ENCODE peak calls at places on chromosomes 2 and 18, in nine cellular contexts. U is cardiac muscle cell, N is NB4, R is foreskin fibroblast, O is upper lobe of left lung, X is mammary epithelial cell, E is A549, B is ovary, L is GM12865. I is an unnamed sample.
A peak's percentile ranks its signal among the peaks of the same experiment; 100 is the strongest.

GRCh38 chr18:34956663-34957062 is 84.5 kb upstream of the MAPRE2 start:
- DNase-seq in U (no peak), N (no peak), R (no peak), O (no peak), X (no peak), E (no peak), B (no peak), L (no peak), I (no peak)

GRCh38 chr2:174673876-174674275 is 76.3 kb upstream of the WIPF1 start:
- DNase-seq in U (no peak), N (no peak), R (no peak), O (no peak), X (no peak), E (no peak), B (no peak), L (no peak), I (no peak)

GRCh38 chr2:126979604-126980003 is 80.9 kb downstream of the TEX51 start:
- DNase-seq in U (no peak), N (no peak), R (no peak), O (no peak), X (no peak), E (no peak), B (no peak), L (no peak), I (no peak)

GRCh38 chr2:25311866-25312575 is 29.7 kb downstream of the DNMT3A start:
- DNase-seq in U (no peak), N (no peak), R (no peak), O (no peak), X (no peak), E (no peak), B (peak; percentile 65), L (no peak), I (peak; percentile 80)

GRCh38 chr18:72993245-72993644 is 125.5 kb upstream of the NETO1 start:
- DNase-seq in U (no peak), N (no peak), R (no peak), O (no peak), X (no peak), E (no peak), B (no peak), L (no peak), I (peak; percentile 98)

GRCh38 chr2:204494681-204495080 is 50.6 kb upstream of the PARD3B start:
- DNase-seq in U (no peak), N (no peak), R (no peak), O (no peak), X (peak; percentile 8), E (no peak), B (no peak), L (no peak), I (no peak)

GRCh38 chr2:75390184-75390583 is 170.6 kb downstream of the EVA1A start:
- DNase-seq in U (no peak), N (no peak), R (no peak), O (no peak), X (no peak), E (no peak), B (no peak), L (no peak), I (no peak)

GRCh38 chr18:61085036-61085435 is 248.2 kb upstream of the CDH20 start:
- DNase-seq in U (no peak), N (no peak), R (no peak), O (no peak), X (peak; percentile 33), E (no peak), B (no peak), L (no peak), I (no peak)

GRCh38 chr2:217366996-217367395 is 507.1 kb upstream of the TNP1 start:
- DNase-seq in U (no peak), N (no peak), R (no peak), O (no peak), X (peak; percentile 58), E (no peak), B (no peak), L (no peak), I (no peak)

GRCh38 chr2:154758871-154759270 is 60.4 kb downstream of the KCNJ3 start:
- DNase-seq in U (no peak), N (no peak), R (no peak), O (no peak), X (no peak), E (no peak), B (no peak), L (no peak), I (no peak)

GRCh38 chr18:79875531-79875919 is 75.9 kb downstream of the SLC66A2 start:
- DNase-seq in U (no peak), N (no peak), R (no peak), O (no peak), X (no peak), E (no peak), B (no peak), L (no peak), I (no peak)

GRCh38 chr2:176380341-176380740 is 111.1 kb downstream of the MTX2 start:
- DNase-seq in U (no peak), N (no peak), R (no peak), O (no peak), X (no peak), E (no peak), B (no peak), L (no peak), I (no peak)

GRCh38 chr18:63152096-63152495 is 167.5 kb downstream of the BCL2 start:
- DNase-seq in U (no peak), N (no peak), R (no peak), O (no peak), X (no peak), E (no peak), B (no peak), L (no peak), I (no peak)

GRCh38 chr2:120205901-120206581 is 17.2 kb downstream of the TMEM185B start:
- DNase-seq in U (peak; percentile 23), N (peak; percentile 53), R (no peak), O (no peak), X (no peak), E (no peak), B (no peak), L (peak; percentile 47), I (no peak)

GRCh38 chr2:1586946-1587840 is 157.1 kb downstream of the PXDN start:
- DNase-seq in U (no peak), N (no peak), R (no peak), O (no peak), X (peak; percentile 30), E (no peak), B (peak; percentile 12), L (no peak), I (no peak)

GRCh38 chr2:162062559-162062958 is 11.5 kb downstream of the DPP4 start:
- DNase-seq in U (no peak), N (no peak), R (no peak), O (no peak), X (no peak), E (no peak), B (no peak), L (peak; percentile 42), I (no peak)

GRCh38 chr2:217887841-217888665 is 114.7 kb downstream of the TNS1 start:
- DNase-seq in U (no peak), N (no peak), R (no peak), O (peak; percentile 62), X (no peak), E (no peak), B (no peak), L (no peak), I (no peak)

DNA sequence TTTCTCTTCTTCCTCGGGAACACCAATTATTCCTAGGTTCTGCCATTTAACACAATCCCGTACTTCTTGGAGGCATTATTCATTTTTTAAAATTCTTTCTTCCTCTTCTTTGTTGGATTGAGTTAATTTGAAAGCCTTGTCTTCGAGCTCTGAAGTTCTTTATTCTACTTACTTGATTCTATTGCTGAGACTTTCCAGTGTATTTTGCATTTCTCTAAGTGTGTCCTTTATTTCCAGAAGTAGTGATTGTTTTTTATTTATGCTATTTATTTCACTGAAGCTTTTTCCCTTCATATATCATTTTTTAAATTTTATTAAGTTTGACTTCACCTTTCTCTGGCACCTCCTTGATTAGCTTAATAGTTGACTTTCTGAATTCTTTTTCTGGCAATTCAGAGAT is 13.6 kb upstream of the UPP2 start:
- DNase-seq in U (no peak), N (no peak), R (no peak), O (no peak), X (no peak), E (no peak), B (no peak), L (no peak), I (no peak)
- H3K4me3 ChIP-seq in U (no peak overlapping the region), N (no peak overlapping the region), R (no peak overlapping the region), O (no peak overlapping the region), X (no peak overlapping the region), E (no peak overlapping the region), B (no peak overlapping the region), L (no peak overlapping the region), I (no peak overlapping the region)

DNA sequence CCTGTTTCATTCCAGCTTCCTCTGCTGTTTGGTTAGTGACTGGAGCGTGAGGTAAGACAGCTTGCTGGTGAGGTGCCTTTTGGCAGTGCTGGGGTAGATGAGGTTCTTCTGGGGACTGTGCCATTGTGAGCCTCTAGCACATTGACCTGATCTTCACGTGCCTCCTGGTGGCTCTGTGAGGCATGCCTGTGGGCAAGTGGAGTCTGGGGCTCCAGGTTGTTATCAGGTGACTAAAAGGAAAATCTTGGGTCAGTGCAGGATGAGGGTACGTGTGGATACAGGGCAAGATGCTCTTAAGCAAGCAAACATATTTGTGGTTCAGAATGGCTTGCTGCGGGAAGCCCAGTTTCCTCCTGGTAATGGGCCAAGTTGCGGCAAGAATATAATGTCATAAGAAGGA is 75.4 kb downstream of the FHOD3 start:
- DNase-seq in U (no peak), N (peak; percentile 25), R (no peak), O (no peak), X (peak; percentile 85), E (no peak), B (no peak), L (peak; percentile 74), I (no peak)
- TF ChIP-seq CTCF in U (peak; percentile 57), N (no peak), R (no peak), O (no peak), X (peak; percentile 55), E (no peak), B (no peak), L (peak; percentile 46), I (no peak)

DNA sequence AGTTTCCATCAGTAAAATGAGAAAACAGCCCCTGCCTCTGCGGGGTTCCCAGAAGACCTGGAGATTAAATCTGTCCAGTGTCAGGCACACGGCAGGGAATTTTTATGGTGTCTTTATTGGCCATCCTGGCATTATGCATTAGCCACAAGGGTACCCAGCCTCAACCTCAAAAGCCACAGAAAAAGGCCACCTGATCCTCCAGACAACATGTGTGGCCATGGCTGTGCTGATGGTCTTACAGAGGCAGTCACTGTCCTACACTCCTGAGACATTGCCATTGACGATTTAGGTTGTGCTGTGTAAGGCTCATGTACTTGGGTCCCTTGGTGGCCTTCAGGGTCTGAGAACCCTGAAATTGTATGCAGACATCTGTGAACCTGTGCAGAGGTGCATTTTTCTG is 115.6 kb downstream of the SMAD7 start:
- DNase-seq in U (no peak), N (peak; percentile 52), R (no peak), O (peak; percentile 12), X (no peak), E (no peak), B (no peak), L (peak; percentile 34), I (no peak)
- H3K4me3 ChIP-seq in U (no peak overlapping the region), N (no peak overlapping the region), R (no peak overlapping the region), O (no peak overlapping the region), X (no peak overlapping the region), E (no peak overlapping the region), B (no peak overlapping the region), L (peak overlapping the region; percentile 62), I (no peak overlapping the region)

GRCh38 chr2:169511818-169512217 is 2.3 kb downstream of the KLHL41 start:
- DNase-seq in U (peak; percentile 12), N (no peak), R (no peak), O (no peak), X (no peak), E (no peak), B (no peak), L (no peak), I (no peak)
- TF ChIP-seq CTCF in U (no peak), N (no peak), R (no peak), O (no peak), X (no peak), E (no peak), B (no peak), L (no peak), I (no peak)

I was measured in LNCaP clone FGC.